ENCODE peak calls at places on chromosome 22, in seven cellular contexts. One of them, this sample, is unnamed. For H3K36me3, the result is how much of the 10 kb centered on the place peaks cover.

GRCh38 chr22:25656724-25657123 is 85.3 kb upstream of the MYO18B start:
- DNase-seq in breast epithelium: no peak
- DNase-seq in tibial nerve: no peak
- DNase-seq in body of pancreas: no peak
- DNase-seq in heart left ventricle: no peak
- DNase-seq in thoracic aorta: no peak
- DNase-seq in esophagus muscularis mucosa: no peak
- DNase-seq in this sample: no peak

GRCh38 chr22:22403306-22403705 is 105.2 kb downstream of the ZNF280B start:
- DNase-seq in heart left ventricle: no peak
- DNase-seq in body of pancreas: no peak
- DNase-seq in breast epithelium: no peak
- DNase-seq in thoracic aorta: no peak
- DNase-seq in tibial nerve: no peak
- DNase-seq in esophagus muscularis mucosa: peak
- DNase-seq in this sample: no peak

GRCh38 chr22:49189871-49190270 is 637.8 kb downstream of the BRD1 start:
- DNase-seq in esophagus muscularis mucosa: no peak
- DNase-seq in thoracic aorta: no peak
- DNase-seq in tibial nerve: no peak
- DNase-seq in heart left ventricle: no peak
- DNase-seq in body of pancreas: no peak
- DNase-seq in breast epithelium: no peak
- DNase-seq in this sample: no peak

GRCh38 chr22:40363059-40363458 is 7.3 kb upstream of the SGSM3 start:
- DNase-seq in heart left ventricle: no peak
- DNase-seq in esophagus muscularis mucosa: no peak
- DNase-seq in tibial nerve: no peak
- DNase-seq in breast epithelium: no peak
- DNase-seq in thoracic aorta: no peak
- DNase-seq in body of pancreas: no peak
- DNase-seq in this sample: peak

GRCh38 chr22:16838073-16838472 is 12.9 kb upstream of the XKR3 start:
- DNase-seq in breast epithelium: no peak
- DNase-seq in thoracic aorta: no peak
- DNase-seq in tibial nerve: no peak
- DNase-seq in body of pancreas: no peak
- DNase-seq in esophagus muscularis mucosa: no peak
- DNase-seq in heart left ventricle: no peak
- DNase-seq in this sample: no peak

GRCh38 chr22:49324527-49325491 is 502.9 kb downstream of the BRD1 start:
- DNase-seq in breast epithelium: peak
- DNase-seq in heart left ventricle: no peak
- DNase-seq in body of pancreas: no peak
- DNase-seq in esophagus muscularis mucosa: peak
- DNase-seq in thoracic aorta: no peak
- DNase-seq in tibial nerve: no peak
- DNase-seq in this sample: no peak

GRCh38 chr22:32333769-32334639 is 23.7 kb upstream of the RFPL3 start:
- DNase-seq in tibial nerve: no peak
- DNase-seq in body of pancreas: no peak
- DNase-seq in heart left ventricle: no peak
- DNase-seq in esophagus muscularis mucosa: no peak
- DNase-seq in thoracic aorta: no peak
- DNase-seq in breast epithelium: no peak
- DNase-seq in this sample: no peak

GRCh38 chr22:17102297-17102667 is 17.5 kb downstream of the IL17RA start:
- DNase-seq in thoracic aorta: no peak
- DNase-seq in breast epithelium: no peak
- DNase-seq in esophagus muscularis mucosa: no peak
- DNase-seq in heart left ventricle: no peak
- DNase-seq in tibial nerve: no peak
- DNase-seq in body of pancreas: no peak
- DNase-seq in this sample: no peak

GRCh38 chr22:24994070-24994763 is 41.7 kb downstream of the KIAA1671 start:
- DNase-seq in thoracic aorta: no peak
- DNase-seq in tibial nerve: no peak
- DNase-seq in body of pancreas: no peak
- DNase-seq in heart left ventricle: no peak
- DNase-seq in esophagus muscularis mucosa: no peak
- DNase-seq in breast epithelium: peak
- DNase-seq in this sample: no peak

GRCh38 chr22:47221840-47222615 is 459.6 kb downstream of the TBC1D22A start:
- DNase-seq in breast epithelium: no peak
- DNase-seq in tibial nerve: no peak
- DNase-seq in thoracic aorta: no peak
- DNase-seq in body of pancreas: peak
- DNase-seq in esophagus muscularis mucosa: peak
- DNase-seq in heart left ventricle: no peak
- DNase-seq in this sample: no peak

GRCh38 chr22:29450222-29450621 is 11.8 kb downstream of the RFPL1 start:
- DNase-seq in heart left ventricle: no peak
- DNase-seq in thoracic aorta: no peak
- DNase-seq in esophagus muscularis mucosa: no peak
- DNase-seq in body of pancreas: no peak
- DNase-seq in tibial nerve: no peak
- DNase-seq in breast epithelium: no peak
- DNase-seq in this sample: no peak

GRCh38 chr22:48492371-48493320 is 1335.0 kb downstream of the BRD1 start:
- DNase-seq in breast epithelium: peak
- DNase-seq in heart left ventricle: peak
- DNase-seq in esophagus muscularis mucosa: no peak
- DNase-seq in tibial nerve: peak
- DNase-seq in body of pancreas: peak
- DNase-seq in thoracic aorta: no peak
- DNase-seq in this sample: peak

GRCh38 chr22:30028731-30029130 is 51.5 kb upstream of the HORMAD2 start:
- DNase-seq in heart left ventricle: no peak
- DNase-seq in esophagus muscularis mucosa: no peak
- DNase-seq in thoracic aorta: no peak
- DNase-seq in breast epithelium: peak
- DNase-seq in tibial nerve: no peak
- DNase-seq in body of pancreas: no peak
- DNase-seq in this sample: no peak

GRCh38 chr22:41687901-41688364 is 734 bp downstream of the SNU13 start:
- DNase-seq in thoracic aorta: no peak
- DNase-seq in breast epithelium: no peak
- DNase-seq in esophagus muscularis mucosa: no peak
- DNase-seq in body of pancreas: peak
- DNase-seq in tibial nerve: peak
- DNase-seq in heart left ventricle: no peak
- DNase-seq in this sample: no peak

GRCh38 chr22:49352361-49353169 is 475.1 kb downstream of the BRD1 start:
- DNase-seq in body of pancreas: no peak
- DNase-seq in breast epithelium: no peak
- DNase-seq in tibial nerve: no peak
- DNase-seq in heart left ventricle: no peak
- DNase-seq in esophagus muscularis mucosa: no peak
- DNase-seq in thoracic aorta: no peak
- DNase-seq in this sample: no peak

GRCh38 chr22:26904483-26904882 is 247.1 kb downstream of the MIAT start:
- DNase-seq in heart left ventricle: no peak
- DNase-seq in thoracic aorta: no peak
- DNase-seq in breast epithelium: no peak
- DNase-seq in body of pancreas: no peak
- DNase-seq in esophagus muscularis mucosa: no peak
- DNase-seq in tibial nerve: no peak
- DNase-seq in this sample: no peak

GRCh38 chr22:48901324-48901723 is 926.3 kb downstream of the BRD1 start:
- DNase-seq in thoracic aorta: no peak
- DNase-seq in tibial nerve: no peak
- DNase-seq in heart left ventricle: no peak
- DNase-seq in body of pancreas: no peak
- DNase-seq in breast epithelium: no peak
- DNase-seq in esophagus muscularis mucosa: no peak
- DNase-seq in this sample: no peak

GRCh38 chr22:31176923-31177322 is 16.9 kb downstream of the RNF185 start:
- DNase-seq in thoracic aorta: no peak
- DNase-seq in esophagus muscularis mucosa: no peak
- DNase-seq in breast epithelium: no peak
- DNase-seq in heart left ventricle: no peak
- DNase-seq in body of pancreas: no peak
- DNase-seq in tibial nerve: no peak
- DNase-seq in this sample: no peak

GRCh38 chr22:21754523-21755128 is 19.0 kb upstream of the YPEL1 start:
- DNase-seq in esophagus muscularis mucosa: no peak
- DNase-seq in heart left ventricle: no peak
- DNase-seq in body of pancreas: no peak
- DNase-seq in thoracic aorta: no peak
- DNase-seq in breast epithelium: no peak
- DNase-seq in tibial nerve: no peak
- DNase-seq in this sample: no peak

GRCh38 chr22:17109976-17110375 is 11.2 kb downstream of the TMEM121B start:
- DNase-seq in tibial nerve: no peak
- DNase-seq in esophagus muscularis mucosa: no peak
- DNase-seq in breast epithelium: no peak
- DNase-seq in heart left ventricle: no peak
- DNase-seq in body of pancreas: no peak
- DNase-seq in thoracic aorta: no peak
- DNase-seq in this sample: no peak

GRCh38 chr22:40512426-40513136 is 123.9 kb downstream of the MRTFA start:
- DNase-seq in tibial nerve: peak
- DNase-seq in thoracic aorta: no peak
- DNase-seq in heart left ventricle: no peak
- DNase-seq in esophagus muscularis mucosa: no peak
- DNase-seq in breast epithelium: peak
- DNase-seq in body of pancreas: peak
- DNase-seq in this sample: peak

GRCh38 chr22:50530857-50531545 is 1.2 kb upstream of the TYMP start:
- DNase-seq in body of pancreas: peak
- DNase-seq in esophagus muscularis mucosa: no peak
- DNase-seq in breast epithelium: peak
- DNase-seq in tibial nerve: peak
- DNase-seq in thoracic aorta: no peak
- DNase-seq in heart left ventricle: peak
- DNase-seq in this sample: no peak
- H3K36me3 ChIP-seq in body of pancreas: under half
- H3K36me3 ChIP-seq in esophagus muscularis mucosa: under half
- H3K36me3 ChIP-seq in breast epithelium: under half
- H3K36me3 ChIP-seq in tibial nerve: under half
- H3K36me3 ChIP-seq in thoracic aorta: under half
- H3K36me3 ChIP-seq in heart left ventricle: under half
- H3K36me3 ChIP-seq in this sample: under half

GRCh38 chr22:43342347-43343261 is 568 bp downstream of the SCUBE1 start:
- DNase-seq in heart left ventricle: no peak
- DNase-seq in breast epithelium: no peak
- DNase-seq in thoracic aorta: no peak
- DNase-seq in esophagus muscularis mucosa: no peak
- DNase-seq in tibial nerve: no peak
- DNase-seq in body of pancreas: no peak
- DNase-seq in this sample: no peak

GRCh38 chr22:43341565-43341964 is 1.6 kb downstream of the SCUBE1 start:
- DNase-seq in tibial nerve: no peak
- DNase-seq in breast epithelium: no peak
- DNase-seq in body of pancreas: no peak
- DNase-seq in thoracic aorta: no peak
- DNase-seq in esophagus muscularis mucosa: no peak
- DNase-seq in heart left ventricle: no peak
- DNase-seq in this sample: no peak

GRCh38 chr22:43337385-43337784 is 5.8 kb downstream of the SCUBE1 start:
- DNase-seq in esophagus muscularis mucosa: no peak
- DNase-seq in thoracic aorta: no peak
- DNase-seq in body of pancreas: no peak
- DNase-seq in heart left ventricle: no peak
- DNase-seq in tibial nerve: no peak
- DNase-seq in breast epithelium: no peak
- DNase-seq in this sample: no peak

GRCh38 chr22:43337946-43338345 is 5.2 kb downstream of the SCUBE1 start:
- DNase-seq in breast epithelium: no peak
- DNase-seq in thoracic aorta: no peak
- DNase-seq in tibial nerve: no peak
- DNase-seq in body of pancreas: no peak
- DNase-seq in heart left ventricle: no peak
- DNase-seq in esophagus muscularis mucosa: no peak
- DNase-seq in this sample: no peak

GRCh38 chr22:43338766-43339345 is 4.3 kb downstream of the SCUBE1 start:
- DNase-seq in heart left ventricle: no peak
- DNase-seq in breast epithelium: no peak
- DNase-seq in tibial nerve: peak
- DNase-seq in thoracic aorta: no peak
- DNase-seq in esophagus muscularis mucosa: no peak
- DNase-seq in body of pancreas: no peak
- DNase-seq in this sample: no peak
- TF ChIP-seq CTCF in heart left ventricle: no peak
- TF ChIP-seq CTCF in breast epithelium: no peak
- TF ChIP-seq CTCF in tibial nerve: no peak
- TF ChIP-seq CTCF in thoracic aorta: no peak
- TF ChIP-seq CTCF in esophagus muscularis mucosa: peak
- TF ChIP-seq CTCF in body of pancreas: no peak
- TF ChIP-seq CTCF in this sample: no peak

GRCh38 chr22:37678372-37678771 is 2.9 kb downstream of the LGALS1 start:
- DNase-seq in esophagus muscularis mucosa: no peak
- DNase-seq in body of pancreas: no peak
- DNase-seq in breast epithelium: no peak
- DNase-seq in heart left ventricle: no peak
- DNase-seq in thoracic aorta: no peak
- DNase-seq in tibial nerve: no peak
- DNase-seq in this sample: no peak
- H3K4me3 ChIP-seq in esophagus muscularis mucosa: peak
- H3K4me3 ChIP-seq in body of pancreas: no peak
- H3K4me3 ChIP-seq in breast epithelium: no peak
- H3K4me3 ChIP-seq in heart left ventricle: no peak
- H3K4me3 ChIP-seq in thoracic aorta: peak
- H3K4me3 ChIP-seq in tibial nerve: peak
- H3K4me3 ChIP-seq in this sample: peak

GRCh38 chr22:19793161-19793560 is 32.6 kb downstream of the TBX1 start:
- DNase-seq in body of pancreas: no peak
- DNase-seq in thoracic aorta: no peak
- DNase-seq in esophagus muscularis mucosa: no peak
- DNase-seq in tibial nerve: no peak
- DNase-seq in breast epithelium: no peak
- DNase-seq in heart left ventricle: no peak
- DNase-seq in this sample: no peak

GRCh38 chr22:19789828-19790227 is 29.2 kb downstream of the TBX1 start:
- DNase-seq in tibial nerve: no peak
- DNase-seq in esophagus muscularis mucosa: no peak
- DNase-seq in breast epithelium: no peak
- DNase-seq in body of pancreas: no peak
- DNase-seq in thoracic aorta: no peak
- DNase-seq in heart left ventricle: no peak
- DNase-seq in this sample: no peak

GRCh38 chr22:19789406-19789805 is 28.8 kb downstream of the TBX1 start:
- DNase-seq in breast epithelium: no peak
- DNase-seq in heart left ventricle: no peak
- DNase-seq in tibial nerve: no peak
- DNase-seq in thoracic aorta: no peak
- DNase-seq in esophagus muscularis mucosa: no peak
- DNase-seq in body of pancreas: no peak
- DNase-seq in this sample: no peak

GRCh38 chr22:19791894-19792293 is 31.3 kb downstream of the TBX1 start:
- DNase-seq in esophagus muscularis mucosa: no peak
- DNase-seq in breast epithelium: no peak
- DNase-seq in tibial nerve: no peak
- DNase-seq in body of pancreas: no peak
- DNase-seq in thoracic aorta: no peak
- DNase-seq in heart left ventricle: no peak
- DNase-seq in this sample: no peak

DNA sequence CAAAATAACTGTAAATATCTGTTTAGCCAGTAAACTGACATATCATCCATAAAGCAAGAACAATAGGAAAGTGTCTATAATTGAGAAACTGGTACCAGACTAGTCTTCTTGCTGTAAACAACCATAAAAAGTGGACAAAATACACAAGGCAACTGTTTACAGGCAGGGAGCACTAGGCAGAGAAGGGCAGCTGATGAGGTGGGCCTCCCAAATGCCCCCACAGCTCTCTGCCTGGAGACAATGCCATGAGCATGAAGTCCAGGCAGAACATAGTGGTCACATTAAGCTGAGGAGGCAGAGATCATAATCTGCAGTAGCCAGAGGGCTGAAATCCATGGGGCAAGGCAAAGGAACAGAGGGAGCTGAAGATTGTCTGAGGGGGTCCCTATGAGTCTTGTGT is 30.7 kb downstream of the TBX1 start:
- DNase-seq in body of pancreas: no peak
- DNase-seq in tibial nerve: no peak
- DNase-seq in esophagus muscularis mucosa: no peak
- DNase-seq in thoracic aorta: no peak
- DNase-seq in breast epithelium: no peak
- DNase-seq in heart left ventricle: no peak
- DNase-seq in this sample: no peak
- H3K36me3 ChIP-seq in body of pancreas: under half
- H3K36me3 ChIP-seq in tibial nerve: under half
- H3K36me3 ChIP-seq in esophagus muscularis mucosa: under half
- H3K36me3 ChIP-seq in thoracic aorta: under half
- H3K36me3 ChIP-seq in breast epithelium: under half
- H3K36me3 ChIP-seq in heart left ventricle: under half
- H3K36me3 ChIP-seq in this sample: under half

This sample was measured in BJ.